ENCODE peak calls at places on chromosomes 6 and 20, in four cellular contexts. E, W, U and O are unnamed samples.
A peak's percentile ranks its signal among the peaks of the same experiment; 100 is the strongest.

GRCh38 chr6:14765106-14765505 is 480.8 kb upstream of the JARID2 start:
- DNase-seq in E (no peak), W (no peak), U (no peak), O (no peak)

GRCh38 chr6:149933036-149933435 is 8.8 kb upstream of the ULBP2 start:
- DNase-seq in E (no peak), W (no peak), U (peak; percentile 59), O (no peak)

GRCh38 chr6:40322336-40322735 is 264.8 kb downstream of the LRFN2 start:
- DNase-seq in E (no peak), W (no peak), U (no peak), O (no peak)

GRCh38 chr20:44683263-44684046 is 31.7 kb upstream of the CCN5 start:
- DNase-seq in W (no peak), U (no peak), E (peak; percentile 59), O (peak; percentile 47)

GRCh38 chr6:14272111-14273085 is 154.8 kb downstream of the CD83 start:
- DNase-seq in W (no peak), U (no peak), E (no peak), O (no peak)

GRCh38 chr20:5706797-5707196 is 43.4 kb upstream of the SHLD1 start:
- DNase-seq in W (no peak), E (no peak), U (no peak), O (no peak)

GRCh38 chr20:3209946-3210317 is 634 bp downstream of the ITPA start:
- DNase-seq in E (no peak), U (no peak), W (no peak), O (no peak)

GRCh38 chr6:112054520-112055160 is 736 bp downstream of the CCN6 start:
- DNase-seq in E (no peak), U (no peak), W (no peak), O (no peak)

GRCh38 chr6:38755207-38755606 is 40.1 kb downstream of the DNAH8 start:
- DNase-seq in U (no peak), W (no peak), E (peak; percentile 32), O (no peak)

GRCh38 chr6:12331951-12332749 is 42.0 kb downstream of the EDN1 start:
- DNase-seq in U (peak; percentile 15), E (no peak), W (no peak), O (peak; percentile 81)

GRCh38 chr20:10357061-10357708 is 76.8 kb downstream of the MKKS start:
- DNase-seq in W (no peak), U (no peak), E (no peak), O (no peak)

GRCh38 chr20:32316667-32317066 is 39.2 kb downstream of the KIF3B start:
- DNase-seq in U (no peak), W (no peak), E (no peak), O (no peak)

GRCh38 chr6:40743690-40744446 is 156.7 kb upstream of the LRFN2 start:
- DNase-seq in W (no peak), E (no peak), U (no peak), O (no peak)

GRCh38 chr20:62893700-62894099 is 32.1 kb upstream of the TCFL5 start:
- DNase-seq in E (no peak), W (no peak), U (no peak), O (no peak)
- TF ChIP-seq CTCF in E (peak; percentile 41), W (no peak), U (no peak), O (no peak)

GRCh38 chr20:56389807-56390206 is 2.2 kb downstream of the AURKA start:
- DNase-seq in E (no peak), U (no peak), W (no peak), O (no peak)
- H3K4me3 ChIP-seq in E (no peak overlapping the region), U (no peak overlapping the region), W (no peak overlapping the region), O (no peak overlapping the region)

DNA sequence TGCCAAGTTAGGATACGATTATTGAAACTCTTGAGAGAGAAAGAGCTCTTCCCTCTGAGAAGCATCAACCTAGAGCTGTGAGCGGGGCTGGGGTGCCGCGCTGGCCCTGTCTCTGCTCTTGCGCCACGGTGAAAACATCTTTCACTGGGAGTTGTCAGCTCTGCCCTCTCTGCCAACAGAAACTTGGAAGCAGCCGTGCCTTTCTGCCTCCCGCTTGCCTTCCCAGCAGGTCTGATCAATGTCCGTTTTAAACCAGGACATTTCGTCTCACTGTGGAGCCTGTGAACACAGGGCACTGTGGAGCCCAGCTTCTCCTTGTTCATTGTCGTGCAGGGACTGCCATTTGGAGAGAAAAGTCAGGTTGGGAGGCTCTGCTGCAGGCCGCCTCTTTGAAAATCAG is 249.2 kb upstream of the PMEPA1 start:
- DNase-seq in E (no peak), U (no peak), W (no peak), O (peak; percentile 81)
- TF ChIP-seq POLR2AphosphoS5 in E (no peak), U (no peak), W (no peak), O (peak; percentile 73)

GRCh38 chr6:100230115-100230975 is 234.4 kb downstream of the SIM1 start:
- DNase-seq in U (no peak), W (no peak), E (no peak), O (no peak)

GRCh38 chr6:100229512-100229911 is 235.2 kb downstream of the SIM1 start:
- DNase-seq in W (no peak), E (no peak), U (no peak), O (no peak)

GRCh38 chr6:100226811-100227210 is 232.8 kb upstream of the MCHR2 start:
- DNase-seq in U (no peak), E (no peak), W (no peak), O (no peak)

GRCh38 chr6:100230976-100231316 is 233.8 kb downstream of the SIM1 start:
- DNase-seq in U (no peak), W (no peak), E (no peak), O (no peak)

DNA sequence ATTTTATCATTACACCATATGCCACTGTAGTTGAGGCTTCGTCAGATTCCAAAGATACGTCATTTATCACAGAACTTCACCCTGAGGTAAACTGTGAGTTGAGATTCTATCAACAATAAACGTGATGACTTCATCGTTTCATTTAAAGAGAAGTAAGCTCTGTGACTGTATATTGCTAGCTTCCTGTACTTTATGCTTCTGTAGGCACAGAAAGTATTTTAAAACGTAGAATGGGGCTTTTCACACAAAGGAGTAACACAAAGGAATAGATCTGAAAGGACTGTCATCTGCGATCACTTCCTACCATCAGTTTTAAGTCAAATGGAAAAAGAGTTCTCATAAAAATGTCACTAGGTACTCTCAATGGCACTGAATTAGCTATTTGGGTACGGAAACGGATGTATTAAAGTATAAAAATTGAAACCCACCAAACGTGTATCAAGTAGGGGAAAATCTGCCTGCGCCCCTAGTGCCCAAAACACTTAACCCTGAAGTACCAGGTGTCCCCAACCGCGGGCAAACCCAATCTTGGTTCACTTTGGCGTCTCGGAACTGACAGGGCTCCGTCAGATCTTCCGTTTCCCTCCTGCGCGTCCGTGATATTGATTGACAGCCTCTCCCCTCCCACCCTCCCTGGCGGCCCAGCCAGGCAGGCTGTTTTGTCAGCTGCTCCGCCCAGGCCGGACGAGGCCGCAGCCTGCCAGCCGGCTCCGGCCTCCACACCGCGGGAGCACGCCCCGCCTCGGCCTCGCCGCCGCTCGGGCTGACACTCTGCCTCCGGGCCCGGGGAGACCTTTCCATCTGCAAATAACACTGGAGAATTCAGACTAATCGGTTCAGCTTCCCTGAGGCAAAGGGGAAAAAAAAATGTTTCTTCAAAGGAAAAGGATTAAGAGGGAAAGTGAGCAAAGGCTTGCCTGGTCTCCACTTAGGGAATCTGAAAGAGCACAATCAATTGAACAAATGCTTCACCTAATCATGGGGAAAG is 234.7 kb upstream of the MCHR2 start:
- DNase-seq in W (peak; percentile 51), U (peak; percentile 79), E (peak; percentile 69), O (peak; percentile 43)
- TF ChIP-seq CTCF in W (peak; percentile 8), U (no peak), E (no peak), O (no peak)

DNA sequence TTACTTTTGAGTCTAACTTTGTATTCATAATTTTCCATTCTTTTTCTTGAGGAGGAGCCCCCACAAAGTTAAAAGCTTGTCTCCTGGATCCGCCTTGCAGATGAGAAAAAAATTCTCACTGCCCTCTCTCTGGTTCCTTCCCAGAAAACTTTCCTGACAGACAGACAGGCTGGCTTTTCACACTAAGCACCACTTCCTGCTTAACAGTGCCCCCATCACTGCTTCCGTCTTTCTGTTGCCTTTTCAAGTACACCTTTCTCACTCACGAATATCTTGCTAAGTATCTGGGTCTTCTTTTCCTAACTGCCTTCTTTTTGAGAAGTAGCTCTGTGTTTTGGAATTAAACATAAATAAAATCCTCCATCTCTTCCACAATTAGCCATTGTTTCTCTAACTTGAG is 19.8 kb upstream of the LMBRD1 start:
- DNase-seq in E (no peak), W (no peak), U (no peak), O (no peak)
- H3K4me3 ChIP-seq in E (no peak overlapping the region), W (no peak overlapping the region), U (no peak overlapping the region), O (no peak overlapping the region)

GRCh38 chr6:157468054-157468453 is 87.1 kb downstream of the ZDHHC14 start:
- DNase-seq in U (no peak), E (no peak), W (no peak), O (no peak)

GRCh38 chr6:157469378-157469777 is 88.4 kb downstream of the ZDHHC14 start:
- DNase-seq in W (no peak), E (no peak), U (no peak), O (no peak)

GRCh38 chr6:157468574-157468973 is 87.6 kb downstream of the ZDHHC14 start:
- DNase-seq in W (no peak), E (no peak), U (no peak), O (no peak)

GRCh38 chr6:157471895-157472686 is 91.1 kb downstream of the ZDHHC14 start:
- DNase-seq in E (no peak), U (no peak), W (no peak), O (no peak)

DNA sequence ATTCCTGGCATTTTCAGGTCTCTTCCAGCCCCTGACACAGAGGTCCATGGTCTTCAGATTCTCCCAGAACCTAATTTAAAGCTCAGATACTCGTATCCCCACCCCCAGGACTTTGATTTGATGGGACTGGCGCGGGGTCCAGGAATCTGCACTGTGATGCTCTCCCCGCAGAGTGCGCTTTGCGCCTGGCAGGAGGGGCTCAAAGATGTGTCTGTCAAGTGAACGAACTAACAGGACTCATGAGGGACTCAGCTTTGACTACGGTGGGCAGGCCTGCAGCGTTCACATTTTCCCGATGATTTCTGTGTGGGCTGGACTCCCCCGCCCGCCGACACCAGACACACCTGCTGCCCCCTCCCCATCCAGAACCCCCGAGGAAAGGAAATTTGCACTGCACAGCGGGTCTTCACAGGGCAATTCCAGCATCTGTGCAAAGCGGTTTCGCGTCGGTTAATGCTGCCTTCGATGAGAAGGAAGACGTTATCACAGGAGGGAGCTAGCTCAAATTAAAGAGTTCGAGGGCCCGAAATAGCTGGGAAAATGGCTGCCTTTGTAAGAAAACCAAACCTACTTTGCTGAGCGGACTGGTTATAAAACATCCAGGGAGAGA is 90.2 kb downstream of the ZDHHC14 start:
- DNase-seq in W (no peak), U (no peak), E (no peak), O (no peak)
- TF ChIP-seq POLR2AphosphoS5 in W (no peak), U (no peak), E (no peak), O (no peak)

GRCh38 chr6:30625511-30625910 is 1.2 kb upstream of the ATAT1 start:
- DNase-seq in W (no peak), U (no peak), E (no peak), O (no peak)

DNA sequence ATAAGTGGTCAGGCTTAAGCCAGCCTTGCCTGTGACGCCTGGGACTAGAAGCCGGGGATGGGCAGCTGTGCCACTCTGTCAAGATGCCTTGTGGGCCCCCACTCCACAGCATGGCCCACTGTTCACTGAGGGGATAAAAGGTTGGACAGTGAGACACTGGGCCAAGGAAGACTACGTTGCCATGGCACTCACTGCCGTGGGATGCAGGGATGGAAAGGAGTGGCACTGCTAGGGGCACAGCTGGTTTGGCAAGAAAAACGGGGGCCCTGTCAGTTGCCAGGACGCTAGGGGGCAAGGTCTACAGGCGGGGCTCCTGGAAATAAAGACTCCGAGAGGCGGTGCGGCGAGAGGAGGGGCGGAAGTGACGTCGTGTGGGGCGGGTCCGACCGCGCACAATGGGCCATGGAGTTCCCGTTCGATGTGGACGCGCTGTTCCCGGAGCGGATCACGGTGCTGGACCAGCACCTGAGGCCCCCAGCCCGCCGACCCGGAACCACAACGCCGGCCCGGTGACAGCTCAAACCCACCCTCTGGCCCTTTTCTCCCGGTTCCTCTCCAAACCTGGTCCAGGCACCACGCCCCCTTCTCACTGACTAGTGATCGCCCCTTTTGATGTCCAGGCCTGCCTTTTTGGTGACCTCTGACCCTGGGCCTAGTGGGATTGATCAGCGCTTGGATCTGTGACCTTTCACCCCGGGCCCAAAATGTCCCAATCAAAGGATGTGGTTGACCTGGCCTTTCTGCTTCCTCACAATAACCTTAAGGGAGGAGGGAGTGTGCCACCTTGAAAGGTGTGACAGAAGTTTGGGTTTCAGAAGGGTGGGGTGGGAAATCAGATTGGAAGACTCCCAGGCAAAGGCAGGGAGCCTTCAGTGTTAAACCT is at the start of gene ATAT1:
- DNase-seq in W (no peak), E (peak; percentile 70), U (peak; percentile 95), O (peak; percentile 87)
- TF ChIP-seq CTCF in W (no peak), E (peak; percentile 44), U (peak; percentile 25), O (no peak)